ENCODE peak calls at places on chromosomes 12 and 14, in eight cellular contexts. W is stimulated activated CD4-positive, alpha-beta T cell treated with anti-CD3 and anti-CD28 coated beads, Interleukin-4, amount 100 ng/mL, for 24 hours; V is tibial artery; E is kidney tubule cell; T is activated CD4-positive, CD25-positive, alpha-beta regulatory T cell treated with anti-CD3 and anti-CD28 coated beads, Interleukin-2, amount 50 U/mL, for 16 hours; B is neural progenitor cell; X is fibroblast of the aortic adventitia; A is ureter. H is an unnamed sample.
A peak's percentile ranks its signal among the peaks of the same experiment; 100 is the strongest.

GRCh38 chr14:93987815-93988476 is 9.2 kb upstream of the CCDC197 start:
- DNase-seq in W (no peak), V (no peak), E (no peak), T (no peak), B (no peak), X (no peak), A (no peak), H (no peak)

GRCh38 chr12:108787539-108787938 is 56.2 kb upstream of the CORO1C start:
- DNase-seq in W (no peak), V (no peak), E (no peak), T (no peak), B (no peak), X (no peak), A (no peak), H (no peak)

GRCh38 chr12:68092976-68093375 is 66.6 kb downstream of the IFNG start:
- DNase-seq in W (no peak), V (no peak), E (peak; percentile 21), T (no peak), B (no peak), X (no peak), A (no peak), H (no peak)

GRCh38 chr14:96131836-96132235 is 72.8 kb upstream of the BDKRB2 start:
- DNase-seq in W (no peak), V (no peak), E (no peak), T (no peak), B (no peak), X (no peak), A (no peak), H (no peak)

GRCh38 chr14:65604946-65605345 is 192.4 kb downstream of the FUT8 start:
- DNase-seq in W (no peak), V (no peak), E (no peak), T (no peak), B (no peak), X (no peak), A (no peak), H (no peak)

GRCh38 chr12:96516472-96517417 is 27.4 kb downstream of the CFAP54 start:
- DNase-seq in W (peak; percentile 88), V (peak; percentile 76), E (peak; percentile 79), T (peak; percentile 71), B (peak; percentile 79), X (peak; percentile 91), A (peak; percentile 80), H (peak; percentile 71)

GRCh38 chr14:73263606-73264005 is 26.3 kb downstream of the PAPLN start:
- DNase-seq in W (no peak), V (no peak), E (no peak), T (no peak), B (no peak), X (no peak), A (no peak), H (no peak)

GRCh38 chr12:65432606-65433005 is 154.1 kb downstream of the MSRB3 start:
- DNase-seq in W (no peak), V (no peak), E (no peak), T (no peak), B (no peak), X (no peak), A (no peak), H (no peak)

GRCh38 chr14:63551338-63551737 is 8.2 kb upstream of the PPP2R5E start:
- DNase-seq in W (no peak), V (no peak), E (peak; percentile 69), T (no peak), B (no peak), X (peak; percentile 31), A (no peak), H (no peak)

GRCh38 chr14:102088012-102088792 is 1.4 kb upstream of the HSP90AA1 start:
- DNase-seq in W (peak; percentile 65), V (peak; percentile 79), E (peak; percentile 58), T (peak; percentile 23), B (peak; percentile 48), X (no peak), A (peak; percentile 73), H (peak; percentile 86)

GRCh38 chr12:806116-806805 is 53.9 kb downstream of the WNK1 start:
- DNase-seq in W (no peak), V (no peak), E (no peak), T (no peak), B (no peak), X (peak; percentile 91), A (no peak), H (no peak)

GRCh38 chr14:90295870-90296516 is 35.7 kb downstream of the NRDE2 start:
- DNase-seq in W (no peak), V (no peak), E (no peak), T (no peak), B (no peak), X (no peak), A (no peak), H (no peak)

GRCh38 chr14:33430414-33430813 is 491.7 kb downstream of the NPAS3 start:
- DNase-seq in W (no peak), V (no peak), E (no peak), T (no peak), B (no peak), X (no peak), A (no peak), H (no peak)

GRCh38 chr12:49750027-49750977 is 8.9 kb downstream of the TMBIM6 start:
- DNase-seq in W (peak; percentile 71), V (no peak), E (peak; percentile 64), T (peak; percentile 27), B (peak; percentile 14), X (peak; percentile 86), A (no peak), H (no peak)

GRCh38 chr12:92197815-92198214 is 52.2 kb upstream of the BTG1 start:
- DNase-seq in W (no peak), V (no peak), E (no peak), T (no peak), B (no peak), X (no peak), A (no peak), H (no peak)

GRCh38 chr12:124640096-124640495 is 72.7 kb upstream of the NCOR2 start:
- DNase-seq in W (no peak), V (no peak), E (peak; percentile 88), T (no peak), B (no peak), X (peak; percentile 76), A (no peak), H (no peak)

GRCh38 chr14:35365130-35366047 is 39.2 kb downstream of the NFKBIA start:
- DNase-seq in W (peak; percentile 88), V (peak; percentile 94), E (peak; percentile 96), T (peak; percentile 41), B (no peak), X (peak; percentile 85), A (peak; percentile 75), H (peak; percentile 80)

GRCh38 chr12:130674676-130675075 is 41.4 kb downstream of the RIMBP2 start:
- DNase-seq in W (no peak), V (no peak), E (no peak), T (no peak), B (no peak), X (no peak), A (no peak), H (no peak)

GRCh38 chr14:100467939-100468338 is 119.3 kb downstream of the BEGAIN start:
- DNase-seq in W (no peak), V (no peak), E (no peak), T (no peak), B (no peak), X (no peak), A (no peak), H (no peak)

GRCh38 chr12:95988506-95989275 is 7.5 kb downstream of the HAL start:
- DNase-seq in W (no peak), V (no peak), E (no peak), T (no peak), B (no peak), X (no peak), A (no peak), H (no peak)

GRCh38 chr14:95467657-95468056 is 48.8 kb downstream of the SYNE3 start:
- DNase-seq in W (no peak), V (no peak), E (no peak), T (no peak), B (no peak), X (no peak), A (no peak), H (no peak)

GRCh38 chr12:63889236-63889635 is 44.7 kb downstream of the SRGAP1 start:
- DNase-seq in W (no peak), V (no peak), E (peak; percentile 37), T (no peak), B (no peak), X (peak; percentile 59), A (no peak), H (no peak)

GRCh38 chr12:49489720-49490119 is 49.1 kb upstream of the KCNH3 start:
- DNase-seq in W (no peak), V (no peak), E (no peak), T (no peak), B (no peak), X (peak; percentile 92), A (no peak), H (no peak)

GRCh38 chr14:74852922-74853530 is 22.9 kb downstream of the PROX2 start:
- DNase-seq in W (no peak), V (no peak), E (peak; percentile 74), T (no peak), B (no peak), X (peak; percentile 86), A (no peak), H (no peak)

GRCh38 chr14:91649930-91650329 is 82.0 kb downstream of the CATSPERB start:
- DNase-seq in W (no peak), V (no peak), E (peak; percentile 47), T (no peak), B (peak; percentile 27), X (peak; percentile 66), A (no peak), H (no peak)

GRCh38 chr14:41749425-41749824 is 142.7 kb downstream of the LRFN5 start:
- DNase-seq in W (no peak), V (no peak), E (peak; percentile 27), T (no peak), B (no peak), X (peak; percentile 43), A (no peak), H (no peak)

GRCh38 chr12:93387780-93388179 is 10.1 kb downstream of the NUDT4 start:
- DNase-seq in W (peak; percentile 79), V (no peak), E (peak; percentile 65), T (no peak), B (no peak), X (peak; percentile 41), A (no peak), H (no peak)

GRCh38 chr12:102043928-102044327 is 17.9 kb downstream of the WASHC3 start:
- DNase-seq in W (no peak), V (no peak), E (no peak), T (no peak), B (no peak), X (no peak), A (no peak), H (no peak)

GRCh38 chr14:54329082-54329695 is 67.6 kb upstream of the CDKN3 start:
- DNase-seq in W (peak; percentile 5), V (no peak), E (peak; percentile 72), T (no peak), B (peak; percentile 93), X (peak; percentile 77), A (no peak), H (no peak)

H was measured in upper lobe of right lung.